ENCODE peak calls at places on chromosomes 6 and 20, in ten cellular contexts. K, Z, M, Q, L, U, N, C, Y and G are unnamed samples.

GRCh38 chr20:25280051-25280573 is 32.2 kb downstream of the PYGB start:
- DNase-seq in K (no peak), Z (no peak), M (no peak), Q (peak), L (no peak), U (no peak), N (no peak), C (peak), Y (no peak), G (no peak)

GRCh38 chr20:33211817-33212424 is 5.2 kb upstream of the BPIFA3 start:
- DNase-seq in K (no peak), Z (no peak), M (peak), Q (no peak), L (no peak), U (peak), N (peak), C (no peak), Y (peak), G (peak)

GRCh38 chr20:46751856-46752255 is 42.4 kb downstream of the SLC2A10 start:
- DNase-seq in K (no peak), Z (no peak), M (peak), Q (no peak), L (no peak), U (peak), N (no peak), C (no peak), Y (no peak), G (no peak)

GRCh38 chr6:154848580-154848979 is 115.4 kb downstream of the SCAF8 start:
- DNase-seq in K (no peak), Z (no peak), M (no peak), Q (no peak), L (no peak), U (no peak), N (no peak), C (no peak), Y (no peak), G (no peak)

GRCh38 chr6:34865107-34865506 is 22.7 kb downstream of the TAF11 start:
- DNase-seq in K (no peak), Z (no peak), M (no peak), Q (no peak), L (no peak), U (no peak), N (peak), C (no peak), Y (no peak), G (no peak)

GRCh38 chr6:16806363-16806762 is 45.1 kb upstream of the ATXN1 start:
- DNase-seq in K (no peak), Z (no peak), M (no peak), Q (no peak), L (no peak), U (no peak), N (no peak), C (no peak), Y (no peak), G (no peak)

GRCh38 chr6:156825475-156825874 is 48.3 kb downstream of the ARID1B start:
- DNase-seq in K (no peak), Z (no peak), M (no peak), Q (no peak), L (no peak), U (no peak), N (no peak), C (no peak), Y (no peak), G (no peak)

GRCh38 chr6:158786645-158787304 is 32.4 kb downstream of the EZR start:
- DNase-seq in K (no peak), Z (no peak), M (no peak), Q (no peak), L (no peak), U (no peak), N (no peak), C (no peak), Y (peak), G (no peak)

GRCh38 chr6:148166339-148166949 is 176.2 kb upstream of the SASH1 start:
- DNase-seq in K (no peak), Z (peak), M (peak), Q (no peak), L (peak), U (peak), N (peak), C (no peak), Y (peak), G (no peak)

GRCh38 chr6:8831366-8832152 is 396.2 kb upstream of the SLC35B3 start:
- DNase-seq in K (no peak), Z (no peak), M (no peak), Q (no peak), L (no peak), U (no peak), N (no peak), C (no peak), Y (no peak), G (no peak)

GRCh38 chr6:7086488-7086887 is 21.3 kb upstream of the RREB1 start:
- DNase-seq in K (no peak), Z (no peak), M (peak), Q (peak), L (peak), U (peak), N (no peak), C (peak), Y (no peak), G (no peak)

GRCh38 chr6:44253307-44254101 is 3.8 kb downstream of the SLC35B2 start:
- DNase-seq in K (no peak), Z (no peak), M (peak), Q (no peak), L (peak), U (peak), N (peak), C (no peak), Y (peak), G (peak)

GRCh38 chr6:26243132-26243531 is 121.9 kb upstream of the BTN3A2 start:
- DNase-seq in K (no peak), Z (no peak), M (no peak), Q (no peak), L (no peak), U (no peak), N (no peak), C (no peak), Y (peak), G (no peak)